ENCODE peak calls at places on chromosomes 4 and X, in six cellular contexts. One of them, this sample, is unnamed.

GRCh38 chrX:29243942-29244341 is 656.7 kb downstream of the IL1RAPL1 start:
- DNase-seq in HepG2: no peak
- DNase-seq in H1: no peak
- DNase-seq in SK-N-SH: no peak
- DNase-seq in GM12878: no peak
- DNase-seq in K562: no peak
- DNase-seq in this sample: no peak

GRCh38 chr4:38046735-38047487 is 86.7 kb downstream of the PTTG2 start:
- DNase-seq in HepG2: no peak
- DNase-seq in SK-N-SH: no peak
- DNase-seq in K562: no peak
- DNase-seq in H1: no peak
- DNase-seq in GM12878: no peak
- DNase-seq in this sample: no peak

GRCh38 chrX:148871422-148872152 is 371.2 kb downstream of the AFF2 start:
- DNase-seq in GM12878: no peak
- DNase-seq in HepG2: no peak
- DNase-seq in SK-N-SH: no peak
- DNase-seq in H1: no peak
- DNase-seq in K562: no peak
- DNase-seq in this sample: no peak

GRCh38 chr4:142407569-142407968 is 438.5 kb downstream of the INPP4B start:
- DNase-seq in H1: no peak
- DNase-seq in GM12878: no peak
- DNase-seq in K562: no peak
- DNase-seq in SK-N-SH: no peak
- DNase-seq in HepG2: no peak
- DNase-seq in this sample: no peak

GRCh38 chr4:143443728-143444127 is 69.8 kb upstream of the SMARCA5 start:
- DNase-seq in K562: no peak
- DNase-seq in GM12878: no peak
- DNase-seq in HepG2: no peak
- DNase-seq in H1: no peak
- DNase-seq in SK-N-SH: no peak
- DNase-seq in this sample: no peak

GRCh38 chr4:2941138-2942036 is 21.8 kb downstream of the NOP14 start:
- DNase-seq in SK-N-SH: no peak
- DNase-seq in K562: no peak
- DNase-seq in HepG2: no peak
- DNase-seq in H1: no peak
- DNase-seq in GM12878: no peak
- DNase-seq in this sample: no peak

GRCh38 chr4:68445111-68445510 is 2.2 kb upstream of the TMPRSS11E start:
- DNase-seq in K562: no peak
- DNase-seq in H1: no peak
- DNase-seq in SK-N-SH: no peak
- DNase-seq in HepG2: no peak
- DNase-seq in GM12878: no peak
- DNase-seq in this sample: no peak

GRCh38 chrX:40644821-40645358 is 2.5 kb downstream of the CXorf38 start:
- DNase-seq in HepG2: peak; percentile 5
- DNase-seq in K562: no peak
- DNase-seq in H1: no peak
- DNase-seq in GM12878: peak; percentile 68
- DNase-seq in SK-N-SH: peak; percentile 27
- DNase-seq in this sample: no peak

GRCh38 chrX:97547873-97548578 is 664.3 kb downstream of the RPA4 start:
- DNase-seq in GM12878: no peak
- DNase-seq in HepG2: peak; percentile 20
- DNase-seq in K562: no peak
- DNase-seq in SK-N-SH: peak; percentile 2
- DNase-seq in H1: no peak
- DNase-seq in this sample: no peak

GRCh38 chr4:102640669-102641068 is 120.1 kb downstream of the MANBA start:
- DNase-seq in HepG2: no peak
- DNase-seq in H1: no peak
- DNase-seq in GM12878: no peak
- DNase-seq in SK-N-SH: no peak
- DNase-seq in K562: no peak
- DNase-seq in this sample: no peak

GRCh38 chr4:40335508-40335860 is 351 bp downstream of the CHRNA9 start:
- DNase-seq in GM12878: no peak
- DNase-seq in K562: no peak
- DNase-seq in SK-N-SH: no peak
- DNase-seq in HepG2: no peak
- DNase-seq in H1: no peak
- DNase-seq in this sample: no peak

GRCh38 chr4:14218641-14219040 is 591.1 kb upstream of the BOD1L1 start:
- DNase-seq in H1: no peak
- DNase-seq in K562: no peak
- DNase-seq in SK-N-SH: no peak
- DNase-seq in HepG2: no peak
- DNase-seq in GM12878: no peak
- DNase-seq in this sample: no peak

GRCh38 chrX:133685806-133686205 is 270.5 kb upstream of the GPC4 start:
- DNase-seq in HepG2: no peak
- DNase-seq in SK-N-SH: peak; percentile 33
- DNase-seq in H1: no peak
- DNase-seq in K562: no peak
- DNase-seq in GM12878: no peak
- DNase-seq in this sample: no peak
- H3K27ac ChIP-seq in HepG2: no peak overlapping the region
- H3K27ac ChIP-seq in SK-N-SH: no peak overlapping the region
- H3K27ac ChIP-seq in H1: no peak overlapping the region
- H3K27ac ChIP-seq in K562: no peak overlapping the region
- H3K27ac ChIP-seq in GM12878: no peak overlapping the region
- H3K27ac ChIP-seq in this sample: no peak overlapping the region

GRCh38 chr4:152460488-152460887 is 75.4 kb downstream of the FBXW7 start:
- DNase-seq in H1: no peak
- DNase-seq in HepG2: peak; percentile 25
- DNase-seq in GM12878: peak; percentile 43
- DNase-seq in SK-N-SH: no peak
- DNase-seq in K562: no peak
- DNase-seq in this sample: peak; percentile 72
- TF ChIP-seq GABPA in H1: no peak
- TF ChIP-seq GABPA in HepG2: no peak
- TF ChIP-seq GABPA in GM12878: no peak
- TF ChIP-seq GABPA in SK-N-SH: no peak
- TF ChIP-seq GABPA in K562: no peak
- TF ChIP-seq GABPA in this sample: no peak

GRCh38 chrX:131845201-131845600 is 177.9 kb upstream of the STK26 start:
- DNase-seq in HepG2: no peak
- DNase-seq in H1: no peak
- DNase-seq in K562: no peak
- DNase-seq in GM12878: no peak
- DNase-seq in SK-N-SH: no peak
- DNase-seq in this sample: no peak

GRCh38 chrX:131845771-131846170 is 177.3 kb upstream of the STK26 start:
- DNase-seq in HepG2: no peak
- DNase-seq in H1: no peak
- DNase-seq in GM12878: no peak
- DNase-seq in K562: no peak
- DNase-seq in SK-N-SH: no peak
- DNase-seq in this sample: no peak

GRCh38 chrX:131841496-131842410 is 181.3 kb upstream of the STK26 start:
- DNase-seq in GM12878: no peak
- DNase-seq in K562: peak; percentile 68
- DNase-seq in HepG2: peak; percentile 50
- DNase-seq in H1: peak; percentile 49
- DNase-seq in SK-N-SH: peak; percentile 81
- DNase-seq in this sample: no peak

GRCh38 chrX:131840799-131841495 is 182.2 kb upstream of the STK26 start:
- DNase-seq in K562: no peak
- DNase-seq in HepG2: no peak
- DNase-seq in GM12878: no peak
- DNase-seq in H1: no peak
- DNase-seq in SK-N-SH: peak; percentile 14
- DNase-seq in this sample: no peak

DNA sequence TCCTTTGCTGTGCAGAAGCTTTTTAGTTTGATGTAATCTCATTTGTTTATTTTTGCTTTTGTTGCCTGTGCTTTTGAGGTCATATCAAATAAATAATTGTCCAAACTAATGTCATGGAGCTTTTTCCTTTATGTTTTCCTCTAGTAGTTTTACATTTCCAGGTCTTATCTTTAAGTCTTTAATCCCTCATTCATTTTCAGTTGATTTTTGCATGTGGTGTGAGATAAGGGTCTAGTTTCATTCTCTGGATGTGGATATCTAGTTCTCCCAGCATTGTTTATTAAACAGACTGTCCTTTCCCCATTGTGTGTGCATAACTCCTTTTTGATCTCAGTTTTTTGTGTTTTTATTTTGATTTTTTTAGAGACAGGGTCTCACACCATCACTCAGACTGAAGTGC is 179.1 kb upstream of the STK26 start:
- DNase-seq in H1: no peak
- DNase-seq in HepG2: no peak
- DNase-seq in SK-N-SH: no peak
- DNase-seq in GM12878: no peak
- DNase-seq in K562: no peak
- DNase-seq in this sample: no peak
- H3K27ac ChIP-seq in H1: no peak overlapping the region
- H3K27ac ChIP-seq in HepG2: no peak overlapping the region
- H3K27ac ChIP-seq in SK-N-SH: no peak overlapping the region
- H3K27ac ChIP-seq in GM12878: no peak overlapping the region
- H3K27ac ChIP-seq in K562: no peak overlapping the region
- H3K27ac ChIP-seq in this sample: no peak overlapping the region

GRCh38 chr4:54165011-54165410 is 64.1 kb upstream of the PDGFRA start:
- DNase-seq in GM12878: no peak
- DNase-seq in K562: no peak
- DNase-seq in HepG2: no peak
- DNase-seq in H1: no peak
- DNase-seq in SK-N-SH: no peak
- DNase-seq in this sample: no peak

GRCh38 chr4:54167508-54167907 is 61.6 kb upstream of the PDGFRA start:
- DNase-seq in SK-N-SH: no peak
- DNase-seq in HepG2: no peak
- DNase-seq in H1: no peak
- DNase-seq in K562: no peak
- DNase-seq in GM12878: no peak
- DNase-seq in this sample: no peak

GRCh38 chr4:54169176-54169575 is 59.9 kb upstream of the PDGFRA start:
- DNase-seq in K562: no peak
- DNase-seq in H1: no peak
- DNase-seq in SK-N-SH: no peak
- DNase-seq in HepG2: no peak
- DNase-seq in GM12878: no peak
- DNase-seq in this sample: no peak

GRCh38 chr4:54159543-54159942 is 59.6 kb downstream of the GSX2 start:
- DNase-seq in K562: no peak
- DNase-seq in HepG2: no peak
- DNase-seq in H1: no peak
- DNase-seq in GM12878: no peak
- DNase-seq in SK-N-SH: no peak
- DNase-seq in this sample: no peak

DNA sequence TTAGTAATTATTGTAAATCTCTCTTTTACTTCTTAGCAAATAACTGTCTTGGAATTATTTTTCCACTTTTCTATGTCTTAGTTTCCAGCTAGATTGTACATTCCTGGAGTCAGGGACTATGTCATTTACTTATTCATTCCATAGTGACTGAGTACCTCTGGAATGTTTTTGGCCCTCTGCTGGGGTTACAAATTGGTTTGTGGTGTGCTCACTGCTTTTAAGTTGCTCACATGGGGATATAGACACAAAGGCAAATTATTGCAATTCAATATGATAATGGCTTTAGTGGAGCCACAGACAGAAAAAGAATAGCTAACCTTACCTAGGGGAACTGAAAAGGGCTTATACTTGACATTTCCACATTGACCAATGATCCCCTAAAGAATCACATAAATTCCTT is 63.7 kb upstream of the PDGFRA start:
- DNase-seq in SK-N-SH: no peak
- DNase-seq in GM12878: no peak
- DNase-seq in HepG2: peak; percentile 7
- DNase-seq in K562: no peak
- DNase-seq in H1: no peak
- DNase-seq in this sample: no peak
- TF ChIP-seq GABPA in SK-N-SH: no peak
- TF ChIP-seq GABPA in GM12878: no peak
- TF ChIP-seq GABPA in HepG2: no peak
- TF ChIP-seq GABPA in K562: no peak
- TF ChIP-seq GABPA in H1: no peak
- TF ChIP-seq GABPA in this sample: no peak

DNA sequence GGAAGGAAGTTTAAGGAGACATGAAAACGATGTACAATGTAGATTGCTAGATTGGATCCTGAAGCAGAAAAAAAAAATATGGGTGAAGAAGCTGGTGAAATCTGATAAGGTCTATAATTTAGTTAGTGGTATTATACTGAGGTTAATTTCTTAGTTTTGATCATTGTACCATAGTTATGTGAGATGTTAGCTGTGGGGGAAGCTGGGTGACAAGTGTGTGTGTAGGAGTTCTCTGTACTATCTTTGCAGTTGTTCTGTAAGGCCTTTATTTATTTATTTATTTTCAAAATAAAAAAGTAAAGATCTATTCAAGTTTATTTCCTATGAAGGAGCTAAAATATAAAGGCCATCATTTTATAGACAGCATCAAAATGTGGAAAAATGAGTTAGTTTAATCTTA is 12.5 kb upstream of the EXOC1 start:
- DNase-seq in GM12878: no peak
- DNase-seq in H1: no peak
- DNase-seq in HepG2: no peak
- DNase-seq in SK-N-SH: no peak
- DNase-seq in K562: no peak
- DNase-seq in this sample: no peak
- H3K27ac ChIP-seq in GM12878: no peak overlapping the region
- H3K27ac ChIP-seq in H1: no peak overlapping the region
- H3K27ac ChIP-seq in HepG2: no peak overlapping the region
- H3K27ac ChIP-seq in SK-N-SH: no peak overlapping the region
- H3K27ac ChIP-seq in K562: peak overlapping the region; percentile 89
- H3K27ac ChIP-seq in this sample: no peak overlapping the region

DNA sequence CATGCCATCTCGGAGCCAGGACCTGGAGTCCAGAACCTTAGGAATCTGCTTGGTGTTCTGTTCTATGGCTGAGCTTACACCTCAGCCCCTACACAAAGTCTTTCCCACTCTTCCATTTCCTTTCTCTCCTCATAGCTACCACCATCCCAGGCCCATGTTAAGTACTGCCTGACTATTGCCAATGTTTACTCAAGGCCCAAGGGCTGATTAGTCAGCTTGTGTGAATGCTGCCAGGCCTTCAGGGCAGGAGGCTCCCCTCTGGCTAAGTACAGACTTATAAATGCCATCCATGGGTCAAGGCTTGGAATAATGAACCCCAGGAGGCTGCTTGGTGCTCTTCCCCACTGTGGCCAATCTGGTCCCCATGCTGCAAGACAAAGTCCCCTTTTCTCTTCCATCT is 411.6 kb upstream of the MAGEB18 start:
- DNase-seq in H1: no peak
- DNase-seq in K562: no peak
- DNase-seq in SK-N-SH: no peak
- DNase-seq in GM12878: no peak
- DNase-seq in HepG2: no peak
- DNase-seq in this sample: no peak
- TF ChIP-seq GABPA in H1: no peak
- TF ChIP-seq GABPA in K562: no peak
- TF ChIP-seq GABPA in SK-N-SH: no peak
- TF ChIP-seq GABPA in GM12878: no peak
- TF ChIP-seq GABPA in HepG2: no peak
- TF ChIP-seq GABPA in this sample: no peak

GRCh38 chr4:168859100-168859499 is 151.0 kb downstream of the CBR4 start:
- DNase-seq in SK-N-SH: no peak
- DNase-seq in GM12878: no peak
- DNase-seq in K562: no peak
- DNase-seq in H1: no peak
- DNase-seq in HepG2: no peak
- DNase-seq in this sample: no peak
- H3K27ac ChIP-seq in SK-N-SH: peak overlapping the region; percentile 85
- H3K27ac ChIP-seq in GM12878: no peak overlapping the region
- H3K27ac ChIP-seq in K562: no peak overlapping the region
- H3K27ac ChIP-seq in H1: no peak overlapping the region
- H3K27ac ChIP-seq in HepG2: no peak overlapping the region
- H3K27ac ChIP-seq in this sample: no peak overlapping the region

This sample was measured in HL-60.